ENCODE peak calls at places on chromosomes 3 and 15, in six cellular contexts. L is IMR-90, D is H9, I is mesenchymal stem cell, Y is trophoblast cell, U is H1. F is an unnamed sample.

GRCh38 chr3:50347187-50347813 is 1.8 kb upstream of the ZMYND10 start:
- DNase-seq in L (peak; percentile 71), D (peak; percentile 60), I (peak; percentile 83), Y (peak; percentile 70), U (no peak), F (peak; percentile 63)

GRCh38 chr3:71339049-71339448 is 244.5 kb downstream of the FOXP1 start:
- DNase-seq in L (no peak), D (no peak), I (no peak), Y (no peak), U (no peak), F (no peak)

GRCh38 chr15:39154136-39154770 is 426.6 kb upstream of the THBS1 start:
- DNase-seq in L (no peak), D (no peak), I (no peak), Y (peak; percentile 15), U (no peak), F (no peak)

GRCh38 chr3:138849541-138849940 is 14.8 kb upstream of the PIK3CB start:
- DNase-seq in L (no peak), D (no peak), I (no peak), Y (peak; percentile 46), U (no peak), F (no peak)

GRCh38 chr3:188819939-188820338 is 351.8 kb upstream of the TPRG1 start:
- DNase-seq in L (peak; percentile 35), D (no peak), I (peak; percentile 85), Y (peak; percentile 19), U (no peak), F (no peak)

GRCh38 chr3:43707998-43708397 is 17.3 kb downstream of the ABHD5 start:
- DNase-seq in L (peak; percentile 96), D (no peak), I (peak; percentile 91), Y (peak; percentile 91), U (no peak), F (no peak)

GRCh38 chr3:64388886-64389285 is 163.6 kb upstream of the PRICKLE2 start:
- DNase-seq in L (no peak), D (no peak), I (peak; percentile 13), Y (no peak), U (no peak), F (no peak)

GRCh38 chr3:127784865-127785710 is 37.2 kb downstream of the MGLL start:
- DNase-seq in L (no peak), D (no peak), I (no peak), Y (no peak), U (no peak), F (no peak)

GRCh38 chr15:80507638-80508316 is 103.6 kb downstream of the ARNT2 start:
- DNase-seq in L (peak; percentile 96), D (no peak), I (peak; percentile 64), Y (peak; percentile 33), U (no peak), F (no peak)

GRCh38 chr3:123780656-123781055 is 103.5 kb downstream of the MYLK start:
- DNase-seq in L (peak; percentile 72), D (no peak), I (peak; percentile 71), Y (no peak), U (no peak), F (no peak)

GRCh38 chr15:75947117-75947516 is 43.4 kb downstream of the FBXO22 start:
- DNase-seq in L (peak; percentile 77), D (no peak), I (peak; percentile 50), Y (peak; percentile 76), U (no peak), F (no peak)

GRCh38 chr3:58013973-58014649 is 5.9 kb downstream of the FLNB start:
- DNase-seq in L (peak; percentile 90), D (no peak), I (peak; percentile 71), Y (peak; percentile 90), U (no peak), F (no peak)

GRCh38 chr15:31360843-31361763 is 34.5 kb downstream of the KLF13 start:
- DNase-seq in L (no peak), D (no peak), I (no peak), Y (peak; percentile 33), U (no peak), F (no peak)

GRCh38 chr15:66635006-66635405 is 67.0 kb upstream of the SMAD6 start:
- DNase-seq in L (no peak), D (no peak), I (no peak), Y (no peak), U (no peak), F (no peak)

GRCh38 chr15:66634540-66634939 is 67.5 kb upstream of the SMAD6 start:
- DNase-seq in L (no peak), D (no peak), I (no peak), Y (no peak), U (no peak), F (no peak)

GRCh38 chr15:66635817-66636216 is 66.2 kb upstream of the SMAD6 start:
- DNase-seq in L (no peak), D (no peak), I (no peak), Y (no peak), U (no peak), F (no peak)

GRCh38 chr15:66633346-66633745 is 67.5 kb upstream of the LCTL start:
- DNase-seq in L (no peak), D (no peak), I (no peak), Y (no peak), U (no peak), F (no peak)

DNA sequence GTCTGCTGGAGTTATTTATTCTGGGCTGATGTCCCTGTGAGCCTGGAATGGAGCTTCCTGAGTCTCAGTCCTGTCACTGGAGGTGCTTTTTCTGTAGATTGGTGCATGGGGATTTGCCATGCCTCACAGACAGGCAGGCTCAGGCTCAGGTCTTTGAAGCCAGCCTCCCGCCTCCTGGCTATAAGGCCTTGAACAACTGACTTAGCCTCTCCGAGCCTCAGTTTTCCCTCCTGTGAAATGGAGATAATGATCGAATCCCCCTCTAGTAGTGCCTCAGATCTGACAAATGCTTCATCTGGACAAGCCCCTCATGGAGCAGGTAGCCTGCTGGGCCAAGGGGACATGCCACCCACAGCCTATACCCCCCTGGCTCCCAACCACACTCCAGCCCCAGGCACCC is 68.1 kb upstream of the LCTL start:
- DNase-seq in L (no peak), D (no peak), I (no peak), Y (no peak), U (no peak), F (no peak)
- H2AK5ac ChIP-seq in L (no peak overlapping the region), D (no peak overlapping the region), I (no peak overlapping the region), Y (peak overlapping the region; percentile 31), U (peak overlapping the region; percentile 39), F (peak overlapping the region; percentile 41)

DNA sequence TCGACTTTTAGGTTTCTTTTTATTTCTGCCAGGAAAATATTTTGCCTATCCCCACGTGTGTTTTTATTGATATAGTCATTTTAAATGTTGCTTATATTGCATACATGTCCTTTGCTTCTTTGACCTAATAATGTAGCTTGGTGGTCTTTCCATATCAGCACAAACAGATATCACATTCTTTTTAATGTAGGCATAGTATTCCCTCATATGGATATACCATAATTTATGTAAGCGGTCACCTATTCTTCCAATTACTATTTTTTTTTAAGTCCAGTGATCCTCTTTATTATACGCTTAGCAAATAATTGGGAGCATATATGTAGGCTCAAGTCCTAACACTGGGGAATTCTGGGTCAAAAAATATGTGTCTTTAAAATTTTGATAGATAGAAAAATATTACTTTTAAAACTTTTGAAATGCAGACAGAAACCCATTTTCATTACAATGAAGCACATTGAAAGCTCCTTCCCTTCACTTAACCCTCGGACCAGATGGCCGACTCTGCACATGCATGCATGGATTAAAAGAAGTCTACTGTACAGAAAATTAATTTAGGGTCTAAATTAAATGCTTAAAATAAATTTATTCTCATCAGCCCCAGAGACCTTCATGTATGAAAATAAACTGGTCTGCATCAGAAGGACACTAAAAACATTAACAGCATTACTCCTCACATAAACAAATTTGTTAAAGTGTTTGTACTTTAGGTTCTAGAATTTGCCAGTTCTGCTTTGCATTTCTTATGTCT is 90.5 kb upstream of the LIMD1 start:
- DNase-seq in L (no peak), D (no peak), I (no peak), Y (no peak), U (no peak), F (no peak)
- H3K14ac ChIP-seq in L (no peak overlapping the region), D (no peak overlapping the region), I (no peak overlapping the region), Y (no peak overlapping the region), U (no peak overlapping the region), F (no peak overlapping the region)

GRCh38 chr3:109334572-109334971 is 2.8 kb downstream of the DPPA4 start:
- DNase-seq in L (no peak), D (no peak), I (no peak), Y (no peak), U (no peak), F (no peak)

GRCh38 chr3:109337393-109337792 is at the start of gene DPPA4:
- DNase-seq in L (no peak), D (peak; percentile 84), I (peak; percentile 38), Y (peak; percentile 31), U (no peak), F (no peak)

GRCh38 chr3:109338322-109338721 is 976 bp upstream of the DPPA4 start:
- DNase-seq in L (no peak), D (no peak), I (no peak), Y (no peak), U (no peak), F (no peak)

GRCh38 chr3:109339186-109339585 is 1.8 kb upstream of the DPPA4 start:
- DNase-seq in L (no peak), D (no peak), I (no peak), Y (no peak), U (no peak), F (no peak)

DNA sequence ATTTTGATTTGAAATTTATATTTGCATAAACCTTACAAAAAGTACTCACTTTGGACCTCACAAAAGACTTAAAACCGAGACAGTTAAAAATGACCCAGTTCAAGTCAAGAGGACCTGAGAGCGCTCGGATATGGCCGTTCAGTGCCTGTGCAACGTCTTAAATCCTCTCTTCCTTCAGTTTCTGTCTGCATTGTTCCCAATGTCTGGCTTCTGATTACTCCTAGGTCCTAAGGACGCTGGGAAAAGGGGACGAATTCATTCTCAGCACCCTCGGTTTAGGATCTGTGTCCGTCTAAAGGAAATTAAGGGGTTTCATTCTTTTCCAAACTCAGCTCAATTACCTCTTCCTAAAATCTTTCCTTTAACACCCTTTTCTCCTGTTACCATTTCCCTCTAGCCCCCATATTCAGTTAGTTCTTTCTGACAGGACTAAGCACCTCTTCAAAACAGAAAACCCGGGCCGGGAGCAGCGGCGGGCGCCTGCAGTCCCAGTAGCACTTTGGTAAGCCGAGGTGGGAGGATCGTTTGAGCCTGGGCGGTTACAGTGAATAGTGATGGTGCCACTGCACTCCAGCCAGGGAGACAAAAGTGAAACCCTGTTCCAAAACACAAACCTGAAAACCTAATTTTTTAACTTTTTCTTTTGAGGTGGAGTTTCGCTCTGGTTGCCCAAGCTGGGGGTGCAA is 931 bp downstream of the DPPA4 start:
- DNase-seq in L (peak; percentile 7), D (no peak), I (peak; percentile 80), Y (peak; percentile 68), U (no peak), F (no peak)
- H2AK5ac ChIP-seq in L (no peak overlapping the region), D (no peak overlapping the region), I (no peak overlapping the region), Y (no peak overlapping the region), U (peak overlapping the region; percentile 43), F (no peak overlapping the region)

GRCh38 chr3:65953881-65954733 is 84.6 kb downstream of the MAGI1 start:
- DNase-seq in L (no peak), D (no peak), I (no peak), Y (no peak), U (no peak), F (no peak)
- H3K14ac ChIP-seq in L (peak overlapping the region; percentile 73), D (peak overlapping the region; percentile 81), I (no peak overlapping the region), Y (no peak overlapping the region), U (no peak overlapping the region), F (no peak overlapping the region)

GRCh38 chr15:55683366-55683765 is 59.6 kb downstream of the PRTG start:
- DNase-seq in L (peak; percentile 21), D (no peak), I (no peak), Y (no peak), U (no peak), F (no peak)
- H2AK5ac ChIP-seq in L (no peak overlapping the region), D (no peak overlapping the region), I (no peak overlapping the region), Y (no peak overlapping the region), U (no peak overlapping the region), F (no peak overlapping the region)

GRCh38 chr3:130679218-130679617 is 67.4 kb downstream of the PIK3R4 start:
- DNase-seq in L (no peak), D (no peak), I (no peak), Y (no peak), U (no peak), F (no peak)
- H3K14ac ChIP-seq in L (no peak overlapping the region), D (no peak overlapping the region), I (no peak overlapping the region), Y (no peak overlapping the region), U (no peak overlapping the region), F (no peak overlapping the region)

F was measured in neuronal stem cell.